ENCODE peak calls at places on chromosomes 3 and 15, in four cellular contexts. U is tibial nerve, K is progenitor cell of endocrine pancreas, B is transverse colon. O is an unnamed sample.

GRCh38 chr15:101176625-101177024 is 75.2 kb downstream of the CHSY1 start:
- DNase-seq in U (no peak), K (no peak), B (no peak), O (no peak)

GRCh38 chr3:3683261-3683660 is 116.0 kb upstream of the LRRN1 start:
- DNase-seq in U (no peak), K (no peak), B (no peak), O (no peak)

GRCh38 chr15:56736308-56736707 is 3.0 kb upstream of the ZNF280D start:
- DNase-seq in U (no peak), K (no peak), B (no peak), O (no peak)

GRCh38 chr3:100521439-100521845 is 29.0 kb downstream of the TMEM45A start:
- DNase-seq in U (no peak), K (no peak), B (no peak), O (no peak)

GRCh38 chr3:23739536-23739935 is 66.2 kb upstream of the UBE2E1 start:
- DNase-seq in U (no peak), K (no peak), B (no peak), O (no peak)

GRCh38 chr3:171269557-171269956 is 190.6 kb downstream of the TNIK start:
- DNase-seq in U (no peak), K (no peak), B (no peak), O (no peak)

GRCh38 chr15:59437777-59438574 is at the start of gene FAM81A:
- DNase-seq in U (peak), K (peak), B (peak), O (peak)

GRCh38 chr15:80645494-80646065 is 49.5 kb upstream of the ABHD17C start:
- DNase-seq in U (no peak), K (no peak), B (no peak), O (no peak)

GRCh38 chr3:127722928-127723603 is 50.3 kb downstream of the ABTB1 start:
- DNase-seq in U (no peak), K (no peak), B (no peak), O (peak)

GRCh38 chr3:109927726-109928125 is 590.4 kb upstream of the DPPA4 start:
- DNase-seq in U (no peak), K (no peak), B (no peak), O (no peak)

GRCh38 chr3:179768080-179768479 is 115.2 kb downstream of the USP13 start:
- DNase-seq in U (no peak), K (peak), B (peak), O (no peak)
- TF ChIP-seq CTCF in U (no peak), K (peak), B (peak), O (no peak)

GRCh38 chr3:87006844-87007439 is 16.0 kb upstream of the VGLL3 start:
- DNase-seq in U (no peak), K (no peak), B (no peak), O (no peak)
- TF ChIP-seq CTCF in U (no peak), K (peak), B (no peak), O (no peak)

DNA sequence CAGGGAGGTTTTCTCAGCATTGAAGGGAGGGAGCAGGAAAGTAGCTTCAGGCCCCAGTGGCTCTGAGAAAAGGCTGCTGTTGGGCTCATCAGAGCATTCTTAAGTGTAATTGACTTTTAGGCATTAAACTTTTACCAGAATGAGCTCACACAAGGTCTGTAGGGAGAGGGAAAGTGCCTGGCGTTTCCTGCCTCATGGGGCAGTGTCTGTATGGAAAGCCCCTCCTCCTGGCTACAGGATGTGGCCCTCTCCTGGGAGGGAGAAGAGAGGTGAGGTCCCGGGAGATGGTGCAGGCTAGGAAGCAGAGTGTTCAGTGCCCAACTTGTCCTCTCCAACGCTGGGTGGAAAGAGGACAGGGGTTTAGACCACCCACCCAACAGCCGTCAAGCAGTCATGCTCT is 21.3 kb upstream of the SCN10A start:
- DNase-seq in U (no peak), K (no peak), B (no peak), O (no peak)
- TF ChIP-seq CTCF in U (no peak), K (no peak), B (no peak), O (no peak)

DNA sequence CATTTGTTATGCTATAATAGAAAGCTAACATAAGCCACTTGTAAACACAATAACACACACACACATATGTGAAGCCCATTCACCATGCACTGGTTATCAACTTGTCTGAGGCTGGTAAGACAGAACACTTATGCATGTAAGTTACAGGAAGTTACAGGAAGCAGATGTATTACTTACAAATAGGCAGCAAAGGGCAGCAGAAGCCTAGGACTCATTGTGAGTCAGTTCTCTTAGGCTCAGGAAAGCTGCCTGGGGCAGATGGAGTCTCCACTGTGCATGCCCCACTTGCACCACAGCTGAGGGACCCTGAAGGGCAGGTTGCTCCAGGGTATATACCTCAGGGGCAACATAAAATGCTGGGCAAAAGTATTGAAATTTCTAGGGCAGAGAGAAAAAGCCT is 748.8 kb upstream of the CCDC54 start:
- DNase-seq in U (no peak), K (no peak), B (no peak), O (no peak)
- TF ChIP-seq CTCF in U (no peak), K (no peak), B (no peak), O (no peak)

O was measured in ovary.